ENCODE peak calls at places on chromosomes 7 and 10, in five cellular contexts. One of them, this sample, is unnamed.

GRCh38 chr10:16700331-16700730 is 116.9 kb downstream of the RSU1 start:
- DNase-seq in NCI-H2081: no peak
- DNase-seq in NCI-H460: no peak
- DNase-seq in AG10803: no peak
- DNase-seq in midbrain: no peak
- DNase-seq in this sample: no peak

GRCh38 chr7:30349816-30350215 is 65.4 kb downstream of the ZNRF2 start:
- DNase-seq in NCI-H2081: no peak
- DNase-seq in NCI-H460: no peak
- DNase-seq in AG10803: no peak
- DNase-seq in midbrain: no peak
- DNase-seq in this sample: no peak

GRCh38 chr10:121438320-121438719 is 159.9 kb downstream of the FGFR2 start:
- DNase-seq in NCI-H2081: no peak
- DNase-seq in NCI-H460: no peak
- DNase-seq in AG10803: no peak
- DNase-seq in midbrain: no peak
- DNase-seq in this sample: no peak

GRCh38 chr10:116918583-116918982 is 69.3 kb downstream of the ENO4 start:
- DNase-seq in NCI-H2081: no peak
- DNase-seq in NCI-H460: no peak
- DNase-seq in AG10803: no peak
- DNase-seq in midbrain: no peak
- DNase-seq in this sample: no peak

GRCh38 chr10:43913676-43914235 is 265.1 kb upstream of the ZNF32 start:
- DNase-seq in NCI-H2081: no peak
- DNase-seq in NCI-H460: no peak
- DNase-seq in AG10803: no peak
- DNase-seq in midbrain: no peak
- DNase-seq in this sample: no peak

GRCh38 chr7:34762769-34763168 is 104.8 kb downstream of the NPSR1 start:
- DNase-seq in NCI-H2081: no peak
- DNase-seq in NCI-H460: no peak
- DNase-seq in AG10803: no peak
- DNase-seq in midbrain: no peak
- DNase-seq in this sample: no peak

GRCh38 chr10:71357792-71358265 is 38.8 kb downstream of the SLC29A3 start:
- DNase-seq in NCI-H2081: no peak
- DNase-seq in NCI-H460: no peak
- DNase-seq in AG10803: no peak
- DNase-seq in midbrain: no peak
- DNase-seq in this sample: no peak

GRCh38 chr10:85235258-85235657 is 906.9 kb downstream of the CCSER2 start:
- DNase-seq in NCI-H2081: no peak
- DNase-seq in NCI-H460: no peak
- DNase-seq in AG10803: no peak
- DNase-seq in midbrain: no peak
- DNase-seq in this sample: no peak

GRCh38 chr7:2643386-2644229 is 11.8 kb downstream of the TTYH3 start:
- DNase-seq in NCI-H2081: no peak
- DNase-seq in NCI-H460: no peak
- DNase-seq in AG10803: no peak
- DNase-seq in midbrain: no peak
- DNase-seq in this sample: no peak

GRCh38 chr7:145989469-145989868 is 127.1 kb upstream of the CNTNAP2 start:
- DNase-seq in NCI-H2081: no peak
- DNase-seq in NCI-H460: no peak
- DNase-seq in AG10803: no peak
- DNase-seq in midbrain: no peak
- DNase-seq in this sample: no peak

GRCh38 chr7:154947604-154948003 is 55.3 kb downstream of the PAXIP1 start:
- DNase-seq in NCI-H2081: no peak
- DNase-seq in NCI-H460: no peak
- DNase-seq in AG10803: no peak
- DNase-seq in midbrain: no peak
- DNase-seq in this sample: no peak

GRCh38 chr7:100119701-100120517 is 475 bp downstream of the CNPY4 start:
- DNase-seq in NCI-H2081: peak
- DNase-seq in NCI-H460: peak
- DNase-seq in AG10803: peak
- DNase-seq in midbrain: peak
- DNase-seq in this sample: no peak

GRCh38 chr7:32892521-32893224 is 1.1 kb upstream of the KBTBD2 start:
- DNase-seq in NCI-H2081: peak
- DNase-seq in NCI-H460: peak
- DNase-seq in AG10803: peak
- DNase-seq in midbrain: peak
- DNase-seq in this sample: peak

GRCh38 chr10:43785252-43785651 is 136.6 kb upstream of the ZNF32 start:
- DNase-seq in NCI-H2081: no peak
- DNase-seq in NCI-H460: no peak
- DNase-seq in AG10803: no peak
- DNase-seq in midbrain: no peak
- DNase-seq in this sample: no peak

GRCh38 chr10:35204650-35205319 is 78.1 kb downstream of the CREM start:
- DNase-seq in NCI-H2081: no peak
- DNase-seq in NCI-H460: no peak
- DNase-seq in AG10803: no peak
- DNase-seq in midbrain: no peak
- DNase-seq in this sample: no peak

GRCh38 chr7:139252451-139252850 is 21.4 kb downstream of the UBN2 start:
- DNase-seq in NCI-H2081: no peak
- DNase-seq in NCI-H460: no peak
- DNase-seq in AG10803: peak
- DNase-seq in midbrain: no peak
- DNase-seq in this sample: no peak

GRCh38 chr10:132623996-132624846 is 86.6 kb downstream of the INPP5A start:
- DNase-seq in NCI-H2081: no peak
- DNase-seq in NCI-H460: no peak
- DNase-seq in AG10803: no peak
- DNase-seq in midbrain: no peak
- DNase-seq in this sample: no peak